ENCODE peak calls at places on chromosomes 3 and 15, in six cellular contexts. Q is adrenal gland, A is esophagus muscularis mucosa, L is ovary, D is HCT116, N is heart left ventricle. E is an unnamed sample.
A peak's percentile ranks its signal among the peaks of the same experiment; 100 is the strongest.

GRCh38 chr15:101427606-101428487 is 61.7 kb downstream of the PCSK6 start:
- DNase-seq in Q (no peak), A (no peak), L (no peak), D (no peak), N (no peak), E (no peak)

GRCh38 chr3:15120986-15121385 is 22.0 kb upstream of the RBSN start:
- DNase-seq in Q (no peak), A (no peak), L (no peak), D (no peak), N (no peak), E (no peak)

GRCh38 chr15:78204351-78205309 is 29.7 kb downstream of the ACSBG1 start:
- DNase-seq in Q (peak; percentile 71), A (no peak), L (peak; percentile 62), D (no peak), N (peak; percentile 73), E (no peak)

GRCh38 chr3:134974621-134975020 is 179.6 kb downstream of the EPHB1 start:
- DNase-seq in Q (no peak), A (no peak), L (no peak), D (no peak), N (no peak), E (no peak)

GRCh38 chr3:9765865-9766264 is 3.9 kb downstream of the CAMK1 start:
- DNase-seq in Q (no peak), A (no peak), L (no peak), D (no peak), N (no peak), E (no peak)

GRCh38 chr3:186693843-186694242 is 23.3 kb upstream of the KNG1 start:
- DNase-seq in Q (no peak), A (no peak), L (no peak), D (no peak), N (no peak), E (no peak)

GRCh38 chr15:57865294-57865693 is 158.8 kb downstream of the POLR2M start:
- DNase-seq in Q (no peak), A (peak; percentile 26), L (no peak), D (no peak), N (no peak), E (no peak)

GRCh38 chr3:61812085-61812484 is 250.7 kb downstream of the PTPRG start:
- DNase-seq in Q (no peak), A (no peak), L (no peak), D (no peak), N (no peak), E (no peak)

GRCh38 chr15:68407886-68408500 is 24.0 kb downstream of the ITGA11 start:
- DNase-seq in Q (no peak), A (peak; percentile 89), L (peak; percentile 2), D (no peak), N (no peak), E (no peak)

GRCh38 chr3:172557515-172558220 is 34.4 kb upstream of the TNFSF10 start:
- DNase-seq in Q (no peak), A (no peak), L (no peak), D (no peak), N (no peak), E (no peak)

GRCh38 chr3:27279153-27279552 is 90.0 kb downstream of the NEK10 start:
- DNase-seq in Q (no peak), A (no peak), L (no peak), D (no peak), N (no peak), E (no peak)

GRCh38 chr3:7292362-7292761 is 431.4 kb downstream of the GRM7 start:
- DNase-seq in Q (no peak), A (no peak), L (no peak), D (no peak), N (no peak), E (no peak)

GRCh38 chr3:144121661-144122060 is 150.0 kb downstream of the DIPK2A start:
- DNase-seq in Q (no peak), A (no peak), L (no peak), D (no peak), N (no peak), E (no peak)

GRCh38 chr3:138118863-138119766 is 3.7 kb upstream of the DZIP1L start:
- DNase-seq in Q (peak; percentile 68), A (no peak), L (peak; percentile 65), D (peak; percentile 69), N (peak; percentile 74), E (peak; percentile 48)

GRCh38 chr15:88438181-88438580 is 29.0 kb downstream of the MRPL46 start:
- DNase-seq in Q (no peak), A (peak; percentile 53), L (no peak), D (no peak), N (no peak), E (no peak)

GRCh38 chr3:10023587-10024310 is 2.5 kb upstream of the FANCD2 start:
- DNase-seq in Q (peak; percentile 27), A (no peak), L (no peak), D (no peak), N (no peak), E (no peak)

GRCh38 chr15:74376825-74377581 is 9.6 kb upstream of the CYP11A1 start:
- DNase-seq in Q (no peak), A (no peak), L (no peak), D (no peak), N (no peak), E (no peak)

GRCh38 chr3:158702815-158703481 is 29.3 kb downstream of the RARRES1 start:
- DNase-seq in Q (no peak), A (no peak), L (no peak), D (no peak), N (no peak), E (no peak)

GRCh38 chr3:129070086-129070875 is 9.7 kb downstream of the GP9 start:
- DNase-seq in Q (no peak), A (no peak), L (no peak), D (no peak), N (no peak), E (no peak)

GRCh38 chr15:44676676-44677075 is 13.2 kb upstream of the SPG11 start:
- DNase-seq in Q (no peak), A (no peak), L (no peak), D (no peak), N (no peak), E (no peak)

GRCh38 chr3:62318365-62318751 is 55.0 kb downstream of the FEZF2 start:
- DNase-seq in Q (no peak), A (no peak), L (no peak), D (no peak), N (no peak), E (no peak)

GRCh38 chr3:172517859-172518466 is 5.3 kb downstream of the TNFSF10 start:
- DNase-seq in Q (no peak), A (no peak), L (no peak), D (no peak), N (no peak), E (no peak)

GRCh38 chr3:10432931-10433330 is 72.5 kb downstream of the ATP2B2 start:
- DNase-seq in Q (no peak), A (no peak), L (no peak), D (no peak), N (no peak), E (no peak)

GRCh38 chr3:157906627-157907026 is 199.6 kb downstream of the SHOX2 start:
- DNase-seq in Q (no peak), A (no peak), L (no peak), D (no peak), N (no peak), E (no peak)

GRCh38 chr3:11481561-11481960 is 162.2 kb downstream of the VGLL4 start:
- DNase-seq in Q (no peak), A (no peak), L (no peak), D (no peak), N (peak; percentile 55), E (no peak)

GRCh38 chr15:63118854-63119253 is 2.8 kb upstream of the LACTB start:
- DNase-seq in Q (no peak), A (no peak), L (no peak), D (no peak), N (no peak), E (no peak)

GRCh38 chr15:63126726-63127125 is 5.1 kb downstream of the LACTB start:
- DNase-seq in Q (no peak), A (no peak), L (no peak), D (no peak), N (no peak), E (no peak)

GRCh38 chr15:63122002-63122893 is 587 bp downstream of the LACTB start:
- DNase-seq in Q (peak; percentile 92), A (peak; percentile 98), L (peak; percentile 69), D (peak; percentile 44), N (peak; percentile 90), E (peak; percentile 76)

GRCh38 chr15:63124506-63124905 is 2.8 kb downstream of the LACTB start:
- DNase-seq in Q (no peak), A (no peak), L (no peak), D (no peak), N (no peak), E (no peak)

GRCh38 chr15:63121382-63122001 is at the start of gene LACTB:
- DNase-seq in Q (peak; percentile 91), A (peak; percentile 96), L (peak; percentile 82), D (peak; percentile 73), N (peak; percentile 93), E (peak; percentile 60)
- TF ChIP-seq POLR2A in Q (peak; percentile 66), A (no peak), L (peak; percentile 37), D (no peak), N (peak; percentile 44), E (peak; percentile 77)

DNA sequence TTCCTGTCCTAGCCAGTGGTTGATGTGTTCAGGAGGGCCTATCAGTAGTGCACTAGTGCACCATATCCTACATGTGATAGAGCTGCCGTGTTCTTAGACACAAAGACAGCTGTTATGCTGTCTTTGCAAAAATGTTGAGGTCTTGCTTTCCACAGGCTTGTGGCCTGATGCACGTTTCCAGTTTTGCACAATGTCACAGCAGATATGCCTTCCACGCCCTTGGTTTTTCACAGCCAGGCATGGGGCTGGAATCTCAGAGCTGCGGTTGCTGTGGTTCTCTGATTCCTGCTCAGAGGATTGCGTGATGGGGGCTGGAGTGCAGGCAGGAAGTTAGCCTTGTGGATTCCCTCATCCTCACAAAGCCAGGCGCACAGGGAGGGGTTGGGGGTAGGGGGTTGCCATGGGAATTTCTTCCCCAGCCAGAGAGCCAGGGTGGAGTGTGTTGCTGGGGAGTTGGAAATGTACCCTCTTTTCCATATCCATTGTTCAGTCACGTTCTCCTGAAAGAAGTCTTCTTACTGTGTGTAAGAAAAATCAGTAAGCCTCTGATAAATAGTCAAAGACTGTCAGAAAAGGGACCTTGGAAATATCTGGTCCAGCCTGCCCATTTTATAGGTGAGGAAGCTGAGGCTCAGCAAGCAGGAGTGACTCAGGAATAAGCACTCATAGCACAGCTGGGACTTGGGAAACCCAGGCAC is 79.4 kb downstream of the SMAD3 start:
- DNase-seq in Q (no peak), A (no peak), L (no peak), D (no peak), N (no peak), E (no peak)
- TF ChIP-seq POLR2A in Q (no peak), A (no peak), L (no peak), D (no peak), N (no peak), E (no peak)

GRCh38 chr3:156816794-156817741 is 9.1 kb upstream of the LEKR1 start:
- DNase-seq in Q (peak; percentile 83), A (no peak), L (peak; percentile 77), D (peak; percentile 77), N (peak; percentile 88), E (peak; percentile 33)
- TF ChIP-seq POLR2A in Q (peak; percentile 59), A (no peak), L (no peak), D (peak; percentile 51), N (peak; percentile 58), E (peak; percentile 33)

GRCh38 chr3:32398531-32398930 is 6.9 kb downstream of the CMTM7 start:
- DNase-seq in Q (no peak), A (no peak), L (no peak), D (no peak), N (peak; percentile 69), E (no peak)
- TF ChIP-seq POLR2A in Q (no peak), A (no peak), L (no peak), D (no peak), N (no peak), E (no peak)